ENCODE peak calls at places on chromosome 3, in nine cellular contexts. R is bronchial epithelial cell; V is CD8-positive, alpha-beta T cell; X is lower lobe of right lung; Y is mucosa of descending colon; A is OCI-LY7; T is HFFc6; C is AG09309; W is hepatocyte. B is an unnamed sample.

GRCh38 chr3:60919296-60919695 is 332.0 kb downstream of the FHIT start:
- DNase-seq in R (peak), V (no peak), X (no peak), Y (no peak), A (no peak), T (no peak), C (no peak), W (no peak), B (peak)

GRCh38 chr3:39323454-39323853 is 6.1 kb upstream of the CCR8 start:
- DNase-seq in R (no peak), V (no peak), X (no peak), Y (no peak), A (no peak), T (no peak), C (no peak), W (no peak), B (no peak)

GRCh38 chr3:144760831-144761230 is 789.2 kb downstream of the DIPK2A start:
- DNase-seq in R (peak), V (no peak), X (no peak), Y (no peak), A (no peak), T (no peak), C (no peak), W (peak), B (peak)

GRCh38 chr3:190585771-190586630 is 72.1 kb downstream of the IL1RAP start:
- DNase-seq in R (peak), V (no peak), X (no peak), Y (no peak), A (no peak), T (peak), C (peak), W (peak), B (peak)

GRCh38 chr3:29335438-29335837 is 54.6 kb downstream of the RBMS3 start:
- DNase-seq in R (peak), V (no peak), X (peak), Y (peak), A (no peak), T (peak), C (peak), W (peak), B (peak)

GRCh38 chr3:16239776-16240175 is 25.0 kb downstream of the DPH3 start:
- DNase-seq in R (no peak), V (no peak), X (no peak), Y (no peak), A (no peak), T (no peak), C (no peak), W (no peak), B (no peak)

GRCh38 chr3:108096506-108097325 is 5.9 kb upstream of the CD47 start:
- DNase-seq in R (peak), V (no peak), X (no peak), Y (no peak), A (no peak), T (peak), C (no peak), W (no peak), B (no peak)

GRCh38 chr3:128794067-128794768 is 68.2 kb downstream of the RAB7A start:
- DNase-seq in R (peak), V (no peak), X (no peak), Y (no peak), A (no peak), T (peak), C (peak), W (peak), B (peak)

GRCh38 chr3:23494967-23495366 is 291.8 kb downstream of the UBE2E2 start:
- DNase-seq in R (no peak), V (no peak), X (no peak), Y (no peak), A (no peak), T (no peak), C (no peak), W (no peak), B (no peak)

GRCh38 chr3:41369838-41370237 is 170.5 kb downstream of the CTNNB1 start:
- DNase-seq in R (no peak), V (no peak), X (no peak), Y (no peak), A (no peak), T (no peak), C (no peak), W (no peak), B (no peak)
- TF ChIP-seq CTCF in R (no peak), V (no peak), X (no peak), Y (no peak), A (no peak), T (no peak), C (no peak), W (no peak), B (no peak)

GRCh38 chr3:57605683-57606082 is 8.5 kb upstream of the ARF4 start:
- DNase-seq in R (no peak), V (no peak), X (no peak), Y (no peak), A (no peak), T (no peak), C (no peak), W (no peak), B (no peak)
- TF ChIP-seq CTCF in R (no peak), V (no peak), X (no peak), Y (no peak), A (no peak), T (no peak), C (no peak), W (no peak), B (no peak)

DNA sequence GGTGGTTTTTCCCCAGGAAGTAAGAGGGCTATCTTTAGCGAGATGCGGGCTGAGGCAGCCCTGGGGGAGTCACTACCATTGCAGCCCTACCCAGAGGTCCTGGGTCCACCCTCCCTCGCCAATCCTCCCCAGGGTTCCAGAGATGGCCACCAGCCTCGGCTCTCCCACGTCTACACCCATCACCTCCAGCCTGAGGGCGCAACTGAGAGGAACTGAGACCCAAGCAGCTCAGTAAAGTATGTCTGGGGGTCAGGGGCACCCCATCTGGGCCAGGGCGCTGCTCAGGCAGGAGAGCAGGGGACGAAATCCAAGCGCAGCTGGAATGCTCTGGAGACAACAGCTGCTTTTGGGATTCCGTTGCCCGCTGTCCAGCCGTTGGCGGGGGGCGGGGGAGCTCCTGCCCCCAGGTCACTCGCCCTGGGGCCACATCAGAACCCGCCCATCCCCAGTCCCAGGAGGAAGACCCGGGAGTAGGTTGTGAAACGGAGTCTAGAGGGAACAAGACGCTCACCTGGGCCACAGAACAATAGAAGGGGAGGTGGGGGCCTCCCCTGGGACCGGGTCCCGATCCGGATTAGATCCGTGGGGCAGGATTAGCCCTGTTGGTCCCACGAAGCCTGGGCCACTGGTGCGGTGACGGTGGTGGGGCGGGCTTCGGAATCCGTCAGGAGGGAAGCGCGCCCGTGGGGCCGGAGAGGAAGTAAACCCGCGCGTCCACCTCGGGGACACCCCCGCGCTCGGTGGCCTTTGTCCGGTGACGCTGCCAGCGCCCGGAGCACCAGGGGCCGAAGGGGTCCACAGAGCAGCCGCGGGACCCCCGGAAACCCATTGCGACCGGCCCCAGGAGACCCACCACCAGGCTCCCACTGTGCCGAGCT is 1.3 kb upstream of the NDUFAF3 start:
- DNase-seq in R (no peak), V (no peak), X (peak), Y (peak), A (peak), T (no peak), C (no peak), W (peak), B (peak)
- TF ChIP-seq CTCF in R (no peak), V (no peak), X (no peak), Y (no peak), A (peak), T (no peak), C (no peak), W (no peak), B (no peak)

DNA sequence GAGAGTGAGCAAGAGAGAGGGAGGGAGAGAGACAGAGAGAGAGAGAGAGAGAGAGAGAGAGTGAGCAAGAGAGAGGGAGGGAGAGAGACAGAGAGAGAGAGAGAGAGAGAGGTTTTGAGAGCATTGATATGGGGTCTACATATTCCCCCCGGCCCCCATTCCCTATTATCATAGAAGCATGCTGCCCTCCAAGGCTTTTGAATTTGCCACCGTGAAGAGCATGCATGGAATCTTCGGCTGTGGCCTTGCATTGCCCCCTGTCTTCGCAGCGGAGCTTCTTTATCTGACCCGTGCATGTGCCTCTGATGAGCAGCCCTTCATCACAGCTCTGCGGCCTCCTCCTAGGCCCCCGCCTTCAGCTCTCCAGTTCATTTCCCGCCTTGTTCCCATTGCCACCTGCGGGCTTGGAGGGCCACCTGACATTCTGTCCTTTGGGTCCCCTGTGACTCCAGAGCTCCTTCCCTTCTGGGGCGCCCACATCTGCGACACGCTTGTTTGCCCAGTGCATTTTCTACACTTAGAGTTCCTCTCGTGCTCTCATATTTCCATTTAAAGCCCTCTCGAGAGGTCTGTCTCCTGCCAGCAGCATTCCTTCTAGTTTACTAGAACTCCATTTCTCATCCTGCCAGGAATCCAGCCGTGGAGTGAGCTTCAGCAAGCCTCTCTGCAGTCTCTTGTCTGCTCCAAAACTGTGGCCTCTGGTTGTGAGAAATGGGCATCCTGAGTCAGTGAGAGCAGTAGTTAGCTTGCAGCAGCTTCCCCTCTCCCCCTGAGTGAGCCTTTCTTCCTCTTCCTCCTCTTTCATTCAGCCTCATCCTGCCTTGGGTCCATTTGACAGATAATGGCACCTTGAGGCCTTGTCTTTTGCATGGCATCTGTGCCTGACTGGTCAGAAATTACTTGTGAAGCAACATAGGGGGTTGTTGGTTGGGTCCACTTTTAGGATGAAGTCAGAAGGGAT is 25.3 kb downstream of the LPP start:
- DNase-seq in R (no peak), V (no peak), X (peak), Y (no peak), A (peak), T (peak), C (peak), W (peak), B (no peak)
- TF ChIP-seq CTCF in R (no peak), V (no peak), X (no peak), Y (no peak), A (no peak), T (no peak), C (no peak), W (no peak), B (no peak)

DNA sequence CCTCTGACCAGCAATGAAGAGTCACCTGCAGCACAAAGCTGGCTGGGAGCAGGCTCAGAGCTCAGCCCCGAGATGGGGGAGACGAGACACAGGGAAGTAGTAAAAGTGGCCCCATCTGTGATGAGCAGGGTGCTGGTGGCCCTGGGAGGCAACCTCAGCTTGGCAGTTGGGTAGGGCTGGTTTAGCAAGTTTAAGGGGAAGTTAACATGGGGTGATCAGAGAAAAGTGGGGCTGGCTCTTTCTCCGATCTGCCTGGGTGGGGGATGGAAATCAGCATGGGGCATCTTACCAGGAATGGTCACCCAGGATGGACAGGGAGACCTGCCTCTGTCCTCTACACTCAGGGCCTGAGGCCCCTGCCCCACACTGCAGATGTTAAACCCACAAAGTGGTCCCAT is 29.9 kb upstream of the SFMBT1 start:
- DNase-seq in R (no peak), V (no peak), X (no peak), Y (no peak), A (no peak), T (no peak), C (no peak), W (no peak), B (no peak)
- TF ChIP-seq CTCF in R (no peak), V (no peak), X (no peak), Y (no peak), A (no peak), T (no peak), C (no peak), W (no peak), B (no peak)

GRCh38 chr3:140972833-140973232 is 31.2 kb downstream of the SLC25A36 start:
- DNase-seq in R (peak), V (no peak), X (no peak), Y (no peak), A (peak), T (peak), C (peak), W (no peak), B (peak)
- TF ChIP-seq CTCF in R (peak), V (peak), X (peak), Y (no peak), A (peak), T (peak), C (peak), W (peak), B (peak)

GRCh38 chr3:79729096-79729495 is 38.7 kb downstream of the ROBO1 start:
- DNase-seq in R (no peak), V (no peak), X (no peak), Y (no peak), A (no peak), T (no peak), C (no peak), W (peak), B (peak)

GRCh38 chr3:79726795-79727194 is 41.0 kb downstream of the ROBO1 start:
- DNase-seq in R (no peak), V (no peak), X (no peak), Y (no peak), A (no peak), T (no peak), C (no peak), W (no peak), B (no peak)

DNA sequence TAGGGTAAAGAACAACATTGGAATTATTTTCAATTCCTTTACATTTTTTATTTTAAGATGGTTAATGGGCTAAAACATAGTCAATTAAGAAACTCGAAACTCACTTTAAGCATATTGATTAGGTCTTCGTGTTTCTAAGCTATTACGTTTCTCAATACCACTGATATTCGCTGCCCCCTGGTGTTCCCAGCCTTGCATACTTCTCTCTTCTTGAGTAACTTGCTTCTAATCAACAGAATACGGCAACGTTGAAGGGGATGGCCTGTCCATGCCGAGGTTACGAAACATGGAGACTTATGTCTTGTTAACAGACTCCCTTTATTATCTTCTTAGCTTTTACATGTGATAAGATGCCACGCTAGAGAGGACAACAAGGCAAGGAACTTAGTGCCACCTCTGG is 43.6 kb downstream of the ROBO1 start:
- DNase-seq in R (no peak), V (no peak), X (no peak), Y (no peak), A (no peak), T (no peak), C (no peak), W (peak), B (peak)
- TF ChIP-seq CTCF in R (no peak), V (no peak), X (no peak), Y (no peak), A (peak), T (no peak), C (no peak), W (peak), B (no peak)

B was measured in MCF 10A.